ENCODE peak calls at places on chromosomes 6 and 20, in seven cellular contexts. One of them, this sample, is unnamed.

GRCh38 chr6:14288910-14289309 is 171.3 kb downstream of the CD83 start:
- DNase-seq in GM12878: no peak
- DNase-seq in K562: no peak
- DNase-seq in HepG2: no peak
- DNase-seq in SK-N-SH: no peak
- DNase-seq in GM12892: no peak
- DNase-seq in H1: no peak
- DNase-seq in this sample: no peak

GRCh38 chr6:111791415-111791814 is 81.8 kb downstream of the FYN start:
- DNase-seq in GM12878: no peak
- DNase-seq in K562: no peak
- DNase-seq in HepG2: no peak
- DNase-seq in SK-N-SH: no peak
- DNase-seq in GM12892: no peak
- DNase-seq in H1: no peak
- DNase-seq in this sample: no peak

GRCh38 chr20:6855806-6856205 is 88.3 kb downstream of the BMP2 start:
- DNase-seq in GM12878: no peak
- DNase-seq in K562: no peak
- DNase-seq in HepG2: no peak
- DNase-seq in SK-N-SH: no peak
- DNase-seq in GM12892: no peak
- DNase-seq in H1: no peak
- DNase-seq in this sample: no peak

GRCh38 chr20:57207251-57207650 is 59.2 kb downstream of the BMP7 start:
- DNase-seq in GM12878: no peak
- DNase-seq in K562: no peak
- DNase-seq in HepG2: no peak
- DNase-seq in SK-N-SH: no peak
- DNase-seq in GM12892: no peak
- DNase-seq in H1: no peak
- DNase-seq in this sample: no peak

GRCh38 chr6:105691971-105692370 is 289.1 kb upstream of the PREP start:
- DNase-seq in GM12878: no peak
- DNase-seq in K562: no peak
- DNase-seq in HepG2: no peak
- DNase-seq in SK-N-SH: no peak
- DNase-seq in GM12892: no peak
- DNase-seq in H1: no peak
- DNase-seq in this sample: no peak

GRCh38 chr20:8932192-8933150 is 136.4 kb upstream of the PLCB4 start:
- DNase-seq in GM12878: no peak
- DNase-seq in K562: no peak
- DNase-seq in HepG2: no peak
- DNase-seq in SK-N-SH: no peak
- DNase-seq in GM12892: no peak
- DNase-seq in H1: no peak
- DNase-seq in this sample: no peak

GRCh38 chr6:56370127-56370540 is 122.8 kb upstream of the COL21A1 start:
- DNase-seq in GM12878: no peak
- DNase-seq in K562: peak; percentile 13
- DNase-seq in HepG2: peak; percentile 87
- DNase-seq in SK-N-SH: peak; percentile 42
- DNase-seq in GM12892: no peak
- DNase-seq in H1: no peak
- DNase-seq in this sample: no peak

GRCh38 chr6:1497593-1498105 is 108.3 kb downstream of the FOXF2 start:
- DNase-seq in GM12878: no peak
- DNase-seq in K562: no peak
- DNase-seq in HepG2: no peak
- DNase-seq in SK-N-SH: no peak
- DNase-seq in GM12892: no peak
- DNase-seq in H1: no peak
- DNase-seq in this sample: no peak

GRCh38 chr6:15266423-15266996 is 20.6 kb downstream of the JARID2 start:
- DNase-seq in GM12878: no peak
- DNase-seq in K562: peak; percentile 51
- DNase-seq in HepG2: peak; percentile 82
- DNase-seq in SK-N-SH: no peak
- DNase-seq in GM12892: no peak
- DNase-seq in H1: no peak
- DNase-seq in this sample: no peak

GRCh38 chr20:2767768-2768631 is 32.4 kb downstream of the CPXM1 start:
- DNase-seq in GM12878: no peak
- DNase-seq in K562: no peak
- DNase-seq in HepG2: no peak
- DNase-seq in SK-N-SH: peak; percentile 14
- DNase-seq in GM12892: no peak
- DNase-seq in H1: no peak
- DNase-seq in this sample: no peak

GRCh38 chr20:44810391-44811149 is at the start of gene RIMS4:
- DNase-seq in GM12878: no peak
- DNase-seq in K562: no peak
- DNase-seq in HepG2: no peak
- DNase-seq in SK-N-SH: peak; percentile 94
- DNase-seq in GM12892: no peak
- DNase-seq in H1: no peak
- DNase-seq in this sample: peak; percentile 46

GRCh38 chr6:157645201-157645795 is 177.7 kb upstream of the SNX9 start:
- DNase-seq in GM12878: no peak
- DNase-seq in K562: no peak
- DNase-seq in HepG2: no peak
- DNase-seq in SK-N-SH: no peak
- DNase-seq in GM12892: no peak
- DNase-seq in H1: no peak
- DNase-seq in this sample: no peak

GRCh38 chr6:82507112-82507511 is 143.5 kb downstream of the TPBG start:
- DNase-seq in GM12878: peak; percentile 21
- DNase-seq in K562: no peak
- DNase-seq in HepG2: no peak
- DNase-seq in SK-N-SH: no peak
- DNase-seq in GM12892: no peak
- DNase-seq in H1: no peak
- DNase-seq in this sample: no peak

GRCh38 chr20:34472246-34472925 is 43.8 kb upstream of the DYNLRB1 start:
- DNase-seq in GM12878: no peak
- DNase-seq in K562: peak; percentile 33
- DNase-seq in HepG2: no peak
- DNase-seq in SK-N-SH: no peak
- DNase-seq in GM12892: no peak
- DNase-seq in H1: no peak
- DNase-seq in this sample: no peak

GRCh38 chr6:38378801-38379200 is 260.9 kb downstream of the BTBD9 start:
- DNase-seq in GM12878: no peak
- DNase-seq in K562: no peak
- DNase-seq in HepG2: no peak
- DNase-seq in SK-N-SH: no peak
- DNase-seq in GM12892: no peak
- DNase-seq in H1: no peak
- DNase-seq in this sample: no peak

GRCh38 chr6:34152806-34153565 is 7.1 kb upstream of the GRM4 start:
- DNase-seq in GM12878: no peak
- DNase-seq in K562: no peak
- DNase-seq in HepG2: no peak
- DNase-seq in SK-N-SH: peak; percentile 26
- DNase-seq in GM12892: peak; percentile 21
- DNase-seq in H1: no peak
- DNase-seq in this sample: no peak

GRCh38 chr6:15491255-15491985 is 171.4 kb downstream of the DTNBP1 start:
- DNase-seq in GM12878: peak; percentile 17
- DNase-seq in K562: peak; percentile 69
- DNase-seq in HepG2: peak; percentile 94
- DNase-seq in SK-N-SH: peak; percentile 70
- DNase-seq in GM12892: no peak
- DNase-seq in H1: no peak
- DNase-seq in this sample: peak; percentile 60

GRCh38 chr20:3360752-3361151 is 46.7 kb downstream of the DNAAF9 start:
- DNase-seq in GM12878: no peak
- DNase-seq in K562: no peak
- DNase-seq in HepG2: no peak
- DNase-seq in SK-N-SH: no peak
- DNase-seq in GM12892: no peak
- DNase-seq in H1: no peak
- DNase-seq in this sample: no peak

GRCh38 chr6:108751851-108752732 is 96.1 kb upstream of the ARMC2 start:
- DNase-seq in GM12878: no peak
- DNase-seq in K562: no peak
- DNase-seq in HepG2: no peak
- DNase-seq in SK-N-SH: no peak
- DNase-seq in GM12892: no peak
- DNase-seq in H1: no peak
- DNase-seq in this sample: no peak

GRCh38 chr6:378958-379366 is 12.6 kb upstream of the IRF4 start:
- DNase-seq in GM12878: no peak
- DNase-seq in K562: no peak
- DNase-seq in HepG2: no peak
- DNase-seq in SK-N-SH: no peak
- DNase-seq in GM12892: no peak
- DNase-seq in H1: no peak
- DNase-seq in this sample: no peak

GRCh38 chr20:62285722-62286121 is 17.1 kb upstream of the ADRM1 start:
- DNase-seq in GM12878: no peak
- DNase-seq in K562: no peak
- DNase-seq in HepG2: no peak
- DNase-seq in SK-N-SH: no peak
- DNase-seq in GM12892: no peak
- DNase-seq in H1: no peak
- DNase-seq in this sample: no peak
- TF ChIP-seq TAF1 in GM12878: no peak
- TF ChIP-seq TAF1 in K562: no peak
- TF ChIP-seq TAF1 in HepG2: no peak
- TF ChIP-seq TAF1 in SK-N-SH: no peak
- TF ChIP-seq TAF1 in GM12892: no peak
- TF ChIP-seq TAF1 in H1: no peak
- TF ChIP-seq TAF1 in this sample: no peak

DNA sequence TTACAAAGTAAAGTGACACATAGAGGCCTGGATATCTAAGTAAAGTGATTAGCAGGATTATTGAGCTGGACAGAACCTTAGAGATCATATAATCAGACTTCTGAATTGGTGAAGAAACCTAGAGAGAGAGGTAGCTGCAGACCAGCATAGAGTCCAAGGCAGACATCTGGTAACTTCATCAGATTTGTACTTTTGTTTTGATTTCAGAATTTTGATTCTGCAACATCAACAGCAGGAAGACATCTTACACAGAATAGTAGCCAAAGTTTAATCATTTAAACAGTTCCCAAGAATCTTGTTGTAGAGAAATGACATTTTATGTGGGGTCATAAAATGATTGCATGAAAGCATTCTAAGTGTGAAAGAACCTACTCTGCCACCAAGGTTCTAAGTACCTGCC is 39.3 kb downstream of the RPRD1B start:
- DNase-seq in GM12878: no peak
- DNase-seq in K562: no peak
- DNase-seq in HepG2: no peak
- DNase-seq in SK-N-SH: no peak
- DNase-seq in GM12892: no peak
- DNase-seq in H1: no peak
- DNase-seq in this sample: no peak
- TF ChIP-seq TAF1 in GM12878: no peak
- TF ChIP-seq TAF1 in K562: no peak
- TF ChIP-seq TAF1 in HepG2: no peak
- TF ChIP-seq TAF1 in SK-N-SH: no peak
- TF ChIP-seq TAF1 in GM12892: no peak
- TF ChIP-seq TAF1 in H1: no peak
- TF ChIP-seq TAF1 in this sample: no peak

GRCh38 chr20:10467985-10468845 is 33.1 kb downstream of the SLX4IP start:
- DNase-seq in GM12878: no peak
- DNase-seq in K562: no peak
- DNase-seq in HepG2: no peak
- DNase-seq in SK-N-SH: no peak
- DNase-seq in GM12892: no peak
- DNase-seq in H1: no peak
- DNase-seq in this sample: no peak

GRCh38 chr20:10466855-10467254 is 31.8 kb downstream of the SLX4IP start:
- DNase-seq in GM12878: no peak
- DNase-seq in K562: no peak
- DNase-seq in HepG2: no peak
- DNase-seq in SK-N-SH: no peak
- DNase-seq in GM12892: no peak
- DNase-seq in H1: no peak
- DNase-seq in this sample: no peak

GRCh38 chr20:10463622-10464021 is 28.5 kb downstream of the SLX4IP start:
- DNase-seq in GM12878: no peak
- DNase-seq in K562: no peak
- DNase-seq in HepG2: peak; percentile 77
- DNase-seq in SK-N-SH: no peak
- DNase-seq in GM12892: no peak
- DNase-seq in H1: no peak
- DNase-seq in this sample: no peak

GRCh38 chr20:10469599-10469998 is 34.5 kb downstream of the SLX4IP start:
- DNase-seq in GM12878: no peak
- DNase-seq in K562: no peak
- DNase-seq in HepG2: peak; percentile 77
- DNase-seq in SK-N-SH: peak; percentile 34
- DNase-seq in GM12892: no peak
- DNase-seq in H1: peak; percentile 23
- DNase-seq in this sample: no peak

GRCh38 chr20:10466325-10466724 is 31.2 kb downstream of the SLX4IP start:
- DNase-seq in GM12878: no peak
- DNase-seq in K562: no peak
- DNase-seq in HepG2: no peak
- DNase-seq in SK-N-SH: no peak
- DNase-seq in GM12892: no peak
- DNase-seq in H1: peak; percentile 38
- DNase-seq in this sample: no peak
- TF ChIP-seq TAF1 in GM12878: no peak
- TF ChIP-seq TAF1 in K562: no peak
- TF ChIP-seq TAF1 in HepG2: no peak
- TF ChIP-seq TAF1 in SK-N-SH: no peak
- TF ChIP-seq TAF1 in GM12892: no peak
- TF ChIP-seq TAF1 in H1: no peak
- TF ChIP-seq TAF1 in this sample: no peak

DNA sequence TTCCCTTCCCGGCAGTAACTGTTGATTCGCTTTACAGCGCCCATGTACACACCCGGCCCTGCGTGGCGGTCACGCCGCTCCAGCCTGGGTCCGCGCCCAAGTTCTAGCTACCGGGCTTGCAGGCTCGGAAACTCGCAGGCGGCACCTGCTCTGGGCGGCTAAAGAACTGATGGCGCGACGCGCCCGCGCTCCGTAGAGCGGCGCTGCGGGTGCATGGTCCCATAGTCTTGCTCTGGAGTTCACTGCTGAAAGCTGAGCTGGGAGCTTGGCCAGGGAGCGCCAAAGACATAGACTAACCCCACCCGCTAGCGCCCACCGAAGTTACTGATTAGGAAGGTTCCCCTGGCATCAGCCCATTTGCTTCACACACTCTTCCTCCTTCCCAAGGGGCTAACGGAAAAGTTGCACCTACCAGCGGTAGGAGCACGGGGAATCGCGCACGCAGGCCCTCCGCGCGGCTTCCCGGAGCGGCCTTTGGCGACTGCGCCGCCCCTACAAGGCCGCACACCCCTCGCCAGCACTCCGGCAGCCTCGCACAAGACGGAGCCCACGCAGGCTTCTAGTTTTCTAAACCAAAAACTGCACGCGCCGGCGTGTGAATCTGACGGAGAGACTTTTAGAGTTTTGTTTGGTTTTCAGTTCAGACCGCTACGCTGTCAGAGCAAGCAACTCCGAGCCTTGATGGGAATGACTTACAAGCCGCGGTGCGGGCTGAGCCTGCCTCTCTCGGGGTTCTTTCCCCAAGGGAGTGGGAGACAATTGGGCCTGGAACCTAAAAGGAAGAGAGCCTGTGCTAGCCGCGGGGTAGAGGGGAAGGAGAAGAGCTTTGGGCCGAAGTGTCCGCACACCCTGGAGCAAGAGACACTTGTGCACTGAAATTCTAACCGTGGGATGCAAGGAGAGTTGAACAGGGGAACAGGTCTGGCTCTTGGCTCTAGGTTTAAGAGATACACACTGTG is 994 bp upstream of the POU3F2 start:
- DNase-seq in GM12878: no peak
- DNase-seq in K562: no peak
- DNase-seq in HepG2: no peak
- DNase-seq in SK-N-SH: peak; percentile 80
- DNase-seq in GM12892: no peak
- DNase-seq in H1: no peak
- DNase-seq in this sample: no peak
- TF ChIP-seq TAF1 in GM12878: no peak
- TF ChIP-seq TAF1 in K562: no peak
- TF ChIP-seq TAF1 in HepG2: no peak
- TF ChIP-seq TAF1 in SK-N-SH: no peak
- TF ChIP-seq TAF1 in GM12892: no peak
- TF ChIP-seq TAF1 in H1: no peak
- TF ChIP-seq TAF1 in this sample: no peak